ENCODE peak calls at places on chromosome 18, in four cellular contexts. H is HepG2, Z is K562, M is IMR-90. K is an unnamed sample.
A peak's percentile ranks its signal among the peaks of the same experiment; 100 is the strongest.

GRCh38 chr18:57951110-57951796 is 92.8 kb upstream of the NEDD4L start:
- DNase-seq in H (peak; percentile 20), M (no peak), Z (no peak), K (no peak)

GRCh38 chr18:57780318-57781127 is 22.6 kb downstream of the ATP8B1 start:
- DNase-seq in Z (peak; percentile 37), H (no peak), M (peak; percentile 94), K (peak; percentile 54)

GRCh38 chr18:43049021-43049420 is 66.5 kb downstream of the RIT2 start:
- DNase-seq in M (peak; percentile 17), H (no peak), Z (no peak), K (no peak)

GRCh38 chr18:62258606-62259005 is 66.5 kb upstream of the TNFRSF11A start:
- DNase-seq in M (no peak), H (no peak), Z (no peak), K (no peak)

GRCh38 chr18:54215069-54215468 is 9.4 kb downstream of the MBD2 start:
- DNase-seq in H (no peak), Z (no peak), M (peak; percentile 84), K (no peak)

GRCh38 chr18:51522338-51522737 is 324.9 kb upstream of the MEX3C start:
- DNase-seq in H (no peak), Z (no peak), M (no peak), K (no peak)

GRCh38 chr18:64202836-64203235 is 53.9 kb upstream of the LINC00305 start:
- DNase-seq in H (no peak), M (no peak), Z (no peak), K (no peak)

GRCh38 chr18:68402784-68403183 is 312.1 kb downstream of the TMX3 start:
- DNase-seq in M (no peak), Z (no peak), H (no peak), K (no peak)

GRCh38 chr18:58970943-58971799 is 106.5 kb downstream of the ZNF532 start:
- DNase-seq in M (no peak), H (no peak), Z (no peak), K (no peak)

GRCh38 chr18:53795061-53795460 is 429.4 kb downstream of the MBD2 start:
- DNase-seq in H (no peak), Z (no peak), M (no peak), K (no peak)

GRCh38 chr18:31566576-31567306 is 24.9 kb upstream of the TTR start:
- DNase-seq in Z (no peak), H (peak; percentile 49), M (no peak), K (no peak)

GRCh38 chr18:31648966-31649429 is 35.4 kb downstream of the B4GALT6 start:
- DNase-seq in H (peak; percentile 13), Z (no peak), M (peak; percentile 15), K (peak; percentile 21)

GRCh38 chr18:42706618-42707017 is 408.9 kb downstream of the RIT2 start:
- DNase-seq in M (no peak), Z (no peak), H (no peak), K (peak; percentile 1)

DNA sequence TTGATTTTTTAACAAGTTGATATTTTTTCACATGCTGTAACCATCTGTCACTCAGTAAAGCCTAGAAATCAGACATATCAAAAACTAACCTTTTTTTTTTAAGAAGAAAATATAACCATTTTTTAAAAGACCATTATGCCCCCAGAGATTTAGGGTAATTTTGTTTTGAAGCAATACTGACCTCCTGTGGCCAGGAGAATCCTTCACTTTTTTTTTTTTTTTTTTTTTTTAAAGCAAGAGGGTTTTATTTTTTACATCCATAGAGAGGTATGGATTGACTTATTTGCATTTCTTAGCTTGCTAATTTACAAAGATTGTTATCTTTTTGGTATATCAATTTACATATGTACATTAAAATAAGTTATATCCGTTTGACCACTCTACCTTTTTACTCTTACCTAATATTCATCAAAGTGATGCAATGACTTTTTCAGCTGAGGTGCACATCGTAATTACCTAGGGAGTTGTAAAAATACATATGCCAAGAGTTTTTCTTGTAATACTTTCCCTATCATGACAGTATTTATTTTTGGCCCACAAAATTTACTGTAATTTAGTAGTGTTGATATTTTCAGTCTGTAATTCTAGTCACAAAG is 161.9 kb downstream of the SOCS6 start:
- DNase-seq in M (peak; percentile 32), H (no peak), Z (no peak), K (no peak)
- TF ChIP-seq MAZ in M (no peak), H (no peak), Z (no peak), K (no peak)

GRCh38 chr18:11053293-11053692 is 96.1 kb downstream of the PIEZO2 start:
- DNase-seq in M (no peak), Z (no peak), H (no peak), K (no peak)

GRCh38 chr18:11050966-11051365 is 98.4 kb downstream of the PIEZO2 start:
- DNase-seq in Z (no peak), H (no peak), M (no peak), K (no peak)

GRCh38 chr18:11055721-11056120 is 93.6 kb downstream of the PIEZO2 start:
- DNase-seq in M (no peak), Z (no peak), H (peak; percentile 69), K (no peak)

GRCh38 chr18:11051462-11051861 is 97.9 kb downstream of the PIEZO2 start:
- DNase-seq in H (no peak), M (no peak), Z (no peak), K (no peak)

GRCh38 chr18:11052800-11053199 is 96.6 kb downstream of the PIEZO2 start:
- DNase-seq in H (no peak), M (peak; percentile 81), Z (no peak), K (no peak)
- TF ChIP-seq SMC3 in H (no peak), M (no peak), Z (no peak), K (no peak)

GRCh38 chr18:6879508-6880195 is 150.1 kb downstream of the ARHGAP28 start:
- DNase-seq in H (no peak), Z (no peak), M (no peak), K (no peak)
- TF ChIP-seq MAFK in H (no peak), Z (no peak), M (no peak), K (no peak)

GRCh38 chr18:40412410-40412809 is 1542.6 kb upstream of the PIK3C3 start:
- DNase-seq in H (no peak), M (no peak), Z (no peak), K (no peak)
- TF ChIP-seq MAZ in H (no peak), M (no peak), Z (no peak), K (no peak)

GRCh38 chr18:3720818-3721545 is 271.0 kb downstream of the TGIF1 start:
- DNase-seq in M (no peak), H (no peak), Z (no peak), K (no peak)
- TF ChIP-seq SMC3 in M (no peak), H (no peak), Z (no peak), K (no peak)

DNA sequence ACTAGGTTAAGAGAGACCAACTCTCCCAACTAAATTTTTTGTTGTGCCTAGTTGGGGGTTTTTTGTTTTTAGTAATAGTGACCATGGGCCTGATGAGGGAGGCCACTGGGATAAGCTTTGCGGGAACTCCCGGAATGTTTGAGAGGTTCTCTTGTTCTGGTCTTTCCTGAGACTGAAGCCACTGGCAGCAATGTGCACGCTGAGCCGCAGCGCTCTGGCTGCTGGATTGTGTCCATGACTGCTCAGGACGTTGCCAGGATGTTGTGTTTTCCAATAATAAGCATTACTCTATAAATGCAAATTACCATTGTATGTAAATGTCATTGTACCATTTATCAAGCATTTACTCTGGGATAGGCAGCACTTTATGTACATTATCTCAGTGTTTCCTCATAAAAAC is 126.1 kb downstream of the GALNT1 start:
- DNase-seq in Z (no peak), H (no peak), M (no peak), K (no peak)
- TF ChIP-seq MAFK in Z (no peak), H (no peak), M (no peak), K (no peak)

GRCh38 chr18:48872234-48873145 is 78.3 kb downstream of the SMAD7 start:
- DNase-seq in Z (no peak), H (no peak), M (peak; percentile 45), K (no peak)
- TF ChIP-seq MAZ in Z (no peak), H (no peak), M (no peak), K (no peak)

GRCh38 chr18:10168477-10168876 is 254.7 kb downstream of the VAPA start:
- DNase-seq in Z (no peak), H (no peak), M (no peak), K (no peak)

GRCh38 chr18:10167759-10168158 is 253.9 kb downstream of the VAPA start:
- DNase-seq in M (no peak), H (no peak), Z (no peak), K (no peak)

GRCh38 chr18:10166164-10166807 is 252.5 kb downstream of the VAPA start:
- DNase-seq in Z (no peak), H (no peak), M (no peak), K (no peak)

GRCh38 chr18:10170375-10170774 is 256.6 kb downstream of the VAPA start:
- DNase-seq in Z (no peak), H (no peak), M (no peak), K (no peak)

GRCh38 chr18:10169064-10169562 is 255.3 kb downstream of the VAPA start:
- DNase-seq in M (peak; percentile 72), H (no peak), Z (no peak), K (no peak)
- TF ChIP-seq SMC3 in M (no peak), H (no peak), Z (no peak), K (no peak)